ENCODE peak calls at places on chromosome 1, in six cellular contexts. D, L, Y, A, W and F are unnamed samples.

GRCh38 chr1:158932171-158932570 is 819 bp downstream of the PYHIN1 start:
- DNase-seq in D (peak), L (no peak), Y (no peak), A (peak), W (no peak), F (no peak)

GRCh38 chr1:12001996-12002493 is 17.3 kb upstream of the MIIP start:
- DNase-seq in D (no peak), L (no peak), Y (no peak), A (no peak), W (no peak), F (no peak)

GRCh38 chr1:2300004-2300771 is 72.1 kb downstream of the SKI start:
- DNase-seq in D (peak), L (peak), Y (peak), A (peak), W (peak), F (no peak)

GRCh38 chr1:185686996-185687778 is 47.0 kb upstream of the HMCN1 start:
- DNase-seq in D (no peak), L (no peak), Y (no peak), A (no peak), W (no peak), F (no peak)

GRCh38 chr1:229552732-229553131 is 5.8 kb downstream of the ABCB10 start:
- DNase-seq in D (no peak), L (no peak), Y (no peak), A (no peak), W (no peak), F (no peak)

GRCh38 chr1:242890211-242890741 is 364.8 kb downstream of the CEP170 start:
- DNase-seq in D (no peak), L (no peak), Y (no peak), A (no peak), W (no peak), F (no peak)

GRCh38 chr1:210262167-210262896 is 29.7 kb downstream of the SERTAD4 start:
- DNase-seq in D (no peak), L (no peak), Y (no peak), A (no peak), W (no peak), F (no peak)

GRCh38 chr1:150558328-150558727 is 9.1 kb downstream of the ADAMTSL4 start:
- DNase-seq in D (no peak), L (no peak), Y (no peak), A (no peak), W (no peak), F (no peak)

GRCh38 chr1:168848041-168848440 is 119.0 kb upstream of the DPT start:
- DNase-seq in D (no peak), L (no peak), Y (no peak), A (no peak), W (no peak), F (no peak)

GRCh38 chr1:63592536-63593302 is 492 bp upstream of the PGM1 start:
- DNase-seq in D (no peak), L (no peak), Y (no peak), A (no peak), W (no peak), F (no peak)